ENCODE peak calls at places on chromosomes 12 and 14, in four cellular contexts. Q, C, W and H are unnamed samples.

GRCh38 chr12:111410229-111411186 is 4.8 kb downstream of the SH2B3 start:
- DNase-seq in Q (no peak), C (no peak), W (no peak), H (no peak)

GRCh38 chr12:65637774-65638173 is 186.5 kb upstream of the HMGA2 start:
- DNase-seq in Q (no peak), C (peak; percentile 83), W (no peak), H (no peak)

GRCh38 chr12:23039834-23040233 is 414.9 kb downstream of the ETNK1 start:
- DNase-seq in Q (no peak), C (no peak), W (no peak), H (no peak)

GRCh38 chr14:91374897-91375747 is 42.5 kb downstream of the CCDC88C start:
- DNase-seq in Q (peak; percentile 62), C (no peak), W (no peak), H (no peak)

GRCh38 chr12:46485853-46486252 is 113.3 kb upstream of the SLC38A2 start:
- DNase-seq in Q (no peak), C (no peak), W (no peak), H (no peak)

GRCh38 chr12:53174881-53175491 is 5.5 kb upstream of the ZNF740 start:
- DNase-seq in Q (peak; percentile 40), C (peak; percentile 33), W (no peak), H (no peak)

GRCh38 chr14:91417983-91418386 is 365 bp upstream of the CCDC88C start:
- DNase-seq in Q (peak; percentile 58), C (no peak), W (no peak), H (no peak)

GRCh38 chr14:104477117-104477623 is 102.4 kb upstream of the C14orf180 start:
- DNase-seq in Q (no peak), C (no peak), W (no peak), H (no peak)

GRCh38 chr12:25958254-25959068 is at the start of gene RASSF8:
- DNase-seq in Q (peak; percentile 71), C (peak; percentile 23), W (peak; percentile 49), H (no peak)

GRCh38 chr12:86445361-86445760 is 189.2 kb upstream of the MGAT4C start:
- DNase-seq in Q (no peak), C (peak; percentile 7), W (no peak), H (no peak)

GRCh38 chr14:103743691-103744090 is 28.1 kb downstream of the ZFYVE21 start:
- DNase-seq in Q (no peak), C (no peak), W (no peak), H (no peak)

GRCh38 chr12:18382486-18382885 is 121.2 kb downstream of the PIK3C2G start:
- DNase-seq in Q (no peak), C (no peak), W (no peak), H (no peak)

GRCh38 chr14:24233538-24233866 is 773 bp downstream of the GMPR2 start:
- DNase-seq in Q (no peak), C (peak; percentile 21), W (no peak), H (no peak)

GRCh38 chr12:19155981-19156734 is 26.6 kb downstream of the PLEKHA5 start:
- DNase-seq in Q (no peak), C (no peak), W (no peak), H (no peak)

GRCh38 chr12:6769003-6769389 is 2.8 kb downstream of the PTMS start:
- DNase-seq in Q (no peak), C (no peak), W (no peak), H (peak; percentile 91)

GRCh38 chr12:42469355-42470006 is 120.1 kb downstream of the PRICKLE1 start:
- DNase-seq in Q (peak; percentile 89), C (no peak), W (no peak), H (no peak)

GRCh38 chr12:124026755-124027745 is 54.0 kb downstream of the ZNF664 start:
- DNase-seq in Q (peak; percentile 52), C (peak; percentile 69), W (no peak), H (no peak)

GRCh38 chr12:124174406-124174805 is 120.5 kb upstream of the RFLNA start:
- DNase-seq in Q (no peak), C (no peak), W (no peak), H (no peak)

GRCh38 chr12:47797432-47797831 is 22.3 kb downstream of the HDAC7 start:
- DNase-seq in Q (no peak), C (no peak), W (peak; percentile 52), H (no peak)

GRCh38 chr12:67080637-67081036 is 188.5 kb upstream of the CAND1 start:
- DNase-seq in Q (no peak), C (no peak), W (no peak), H (no peak)

GRCh38 chr12:674272-674781 is 11.1 kb upstream of the NINJ2 start:
- DNase-seq in Q (peak; percentile 82), C (peak; percentile 38), W (no peak), H (no peak)

GRCh38 chr12:51082561-51083139 is 746 bp downstream of the CSRNP2 start:
- DNase-seq in Q (no peak), C (peak; percentile 16), W (no peak), H (no peak)

GRCh38 chr12:52581481-52581880 is 7.8 kb upstream of the KRT74 start:
- DNase-seq in Q (no peak), C (peak; percentile 96), W (no peak), H (no peak)

GRCh38 chr12:51218607-51219161 is 822 bp upstream of the POU6F1 start:
- DNase-seq in Q (no peak), C (peak; percentile 21), W (no peak), H (no peak)

GRCh38 chr14:105026033-105026785 is 5.3 kb upstream of the CDCA4 start:
- DNase-seq in Q (no peak), C (peak; percentile 91), W (no peak), H (no peak)

GRCh38 chr12:117533687-117534086 is 172.3 kb upstream of the NOS1 start:
- DNase-seq in Q (no peak), C (no peak), W (no peak), H (no peak)

GRCh38 chr12:99649551-99649950 is 2.0 kb downstream of the GARIN6 start:
- DNase-seq in Q (no peak), C (no peak), W (no peak), H (no peak)
- TF ChIP-seq CTCF in Q (no peak), C (no peak), W (no peak), H (no peak)

GRCh38 chr14:53124778-53125177 is 28.3 kb downstream of the DDHD1 start:
- DNase-seq in Q (no peak), C (no peak), W (no peak), H (no peak)
- TF ChIP-seq CTCF in Q (no peak), C (no peak), W (no peak), H (no peak)

GRCh38 chr14:99575043-99576023 is 28.7 kb downstream of the CCDC85C start:
- DNase-seq in Q (no peak), C (peak; percentile 79), W (no peak), H (no peak)
- TF ChIP-seq CTCF in Q (no peak), C (peak; percentile 59), W (no peak), H (peak; percentile 25)

GRCh38 chr14:80447396-80447795 is 236.1 kb upstream of the DIO2 start:
- DNase-seq in Q (no peak), C (peak; percentile 42), W (no peak), H (no peak)

GRCh38 chr14:80448267-80448666 is 237.0 kb upstream of the DIO2 start:
- DNase-seq in Q (no peak), C (no peak), W (no peak), H (no peak)

GRCh38 chr14:80445605-80446004 is 234.3 kb upstream of the DIO2 start:
- DNase-seq in Q (no peak), C (no peak), W (no peak), H (no peak)

GRCh38 chr14:80446356-80446755 is 235.1 kb upstream of the DIO2 start:
- DNase-seq in Q (no peak), C (no peak), W (no peak), H (no peak)
- TF ChIP-seq CTCF in Q (no peak), C (no peak), W (no peak), H (no peak)

GRCh38 chr12:57229041-57229633 is 374 bp upstream of the SHMT2 start:
- DNase-seq in Q (no peak), C (no peak), W (no peak), H (no peak)
- TF ChIP-seq CTCF in Q (no peak), C (no peak), W (peak; percentile 35), H (no peak)